ENCODE peak calls at places on chromosomes 2 and 18, in eight cellular contexts. V is fibroblast of the conjunctiva; S is stimulated activated CD8-positive, alpha-beta memory T cell treated with anti-CD3 and anti-CD28 coated beads, Interleukin-7, amount 100 ng/mL, for 1 hour; K is activated CD8-positive, alpha-beta memory T cell treated with anti-CD3 and anti-CD28 coated beads, Interleukin-2, amount 50 U/mL, for 4 hours; N is cardiac septum; I is mammary epithelial cell; H is activated naive CD4-positive, alpha-beta T cell treated with anti-CD3 and anti-CD28 coated beads, Interleukin-2, amount 10 ng/mL, durations not matched to agents 7 days and 5 days; X is heart left ventricle. T is an unnamed sample.

GRCh38 chr2:73896362-73897239 is 3.8 kb downstream of the ACTG2 start:
- DNase-seq in S (no peak), K (peak; percentile 37), I (no peak), X (no peak), V (peak; percentile 68), N (no peak), H (peak; percentile 66), T (peak; percentile 57)

GRCh38 chr2:192298664-192299063 is 103.9 kb upstream of the TMEFF2 start:
- DNase-seq in K (no peak), X (no peak), V (no peak), H (no peak), N (no peak), S (no peak), I (no peak), T (no peak)

GRCh38 chr2:96916156-96917007 is 46.5 kb upstream of the SEMA4C start:
- DNase-seq in N (no peak), K (no peak), X (peak; percentile 23), I (no peak), V (no peak), S (no peak), H (no peak), T (no peak)

GRCh38 chr2:216574046-216574445 is 59.2 kb upstream of the IGFBP2 start:
- DNase-seq in V (peak; percentile 52), I (no peak), N (no peak), K (no peak), S (no peak), H (no peak), X (no peak), T (no peak)

GRCh38 chr2:36361396-36361795 is 5.8 kb downstream of the CRIM1 start:
- DNase-seq in S (no peak), X (no peak), V (no peak), K (no peak), N (no peak), I (no peak), H (no peak), T (no peak)

GRCh38 chr2:215361876-215362561 is 50.2 kb downstream of the ATIC start:
- DNase-seq in S (no peak), X (no peak), V (no peak), H (no peak), K (no peak), N (no peak), I (no peak), T (no peak)

GRCh38 chr18:51077217-51077616 is 47.2 kb downstream of the SMAD4 start:
- DNase-seq in V (no peak), X (no peak), K (no peak), I (peak; percentile 34), H (no peak), N (no peak), S (no peak), T (no peak)

GRCh38 chr18:73980289-73980979 is 167.2 kb downstream of the FBXO15 start:
- DNase-seq in H (no peak), N (no peak), S (no peak), K (no peak), I (peak; percentile 23), X (no peak), V (no peak), T (no peak)

GRCh38 chr18:79870369-79871025 is 72.8 kb downstream of the KCNG2 start:
- DNase-seq in N (peak; percentile 44), S (no peak), V (no peak), K (no peak), I (no peak), H (no peak), X (no peak), T (no peak)

GRCh38 chr2:219644801-219645480 is 17.5 kb downstream of the SLC4A3 start:
- DNase-seq in H (no peak), S (no peak), I (no peak), V (no peak), K (no peak), N (peak; percentile 73), X (peak; percentile 88), T (no peak)

GRCh38 chr18:28960146-28960545 is 783.2 kb upstream of the CDH2 start:
- DNase-seq in H (no peak), S (no peak), N (no peak), I (peak; percentile 28), X (no peak), K (no peak), V (no peak), T (no peak)

GRCh38 chr2:238315031-238315595 is 5.2 kb upstream of the TRAF3IP1 start:
- DNase-seq in X (no peak), H (no peak), I (no peak), S (no peak), V (no peak), N (no peak), K (no peak), T (no peak)

GRCh38 chr2:239297142-239298125 is 103.4 kb downstream of the HDAC4 start:
- DNase-seq in N (peak; percentile 49), X (peak; percentile 25), V (no peak), I (no peak), H (peak; percentile 60), S (no peak), K (no peak), T (no peak)

GRCh38 chr2:38734299-38735058 is 16.7 kb downstream of the SRSF7 start:
- DNase-seq in V (no peak), S (no peak), I (no peak), X (no peak), N (no peak), K (no peak), H (peak; percentile 13), T (no peak)

GRCh38 chr2:237497009-237497819 is 10.2 kb downstream of the MLPH start:
- DNase-seq in V (no peak), K (no peak), H (no peak), N (peak; percentile 29), X (no peak), S (no peak), I (no peak), T (no peak)

GRCh38 chr2:85710687-85711577 is 16.8 kb downstream of the GNLY start:
- DNase-seq in N (peak; percentile 83), H (no peak), V (no peak), S (no peak), K (no peak), X (peak; percentile 82), I (no peak), T (no peak)

GRCh38 chr2:149743842-149744468 is 156.4 kb upstream of the MMADHC start:
- DNase-seq in X (no peak), H (no peak), V (peak; percentile 64), N (no peak), I (peak; percentile 80), S (no peak), K (no peak), T (no peak)

GRCh38 chr2:176409671-176410070 is 140.4 kb downstream of the MTX2 start:
- DNase-seq in S (no peak), N (no peak), X (no peak), K (no peak), I (no peak), V (no peak), H (no peak), T (no peak)

GRCh38 chr2:66103581-66103980 is 331.3 kb upstream of the MEIS1 start:
- DNase-seq in S (no peak), H (no peak), X (no peak), V (no peak), I (no peak), N (no peak), K (no peak), T (no peak)

GRCh38 chr2:143900006-143900405 is 619.9 kb downstream of the ZEB2 start:
- DNase-seq in K (no peak), X (no peak), I (no peak), V (no peak), N (no peak), H (no peak), S (no peak), T (no peak)

GRCh38 chr2:126731353-126731752 is 75.4 kb downstream of the GYPC start:
- DNase-seq in V (no peak), X (no peak), S (no peak), N (no peak), K (no peak), H (no peak), I (no peak), T (no peak)

GRCh38 chr2:164792316-164793127 is 49.1 kb downstream of the COBLL1 start:
- DNase-seq in V (no peak), N (no peak), K (no peak), X (no peak), H (no peak), S (no peak), I (no peak), T (no peak)

GRCh38 chr2:105618351-105618659 is 126.4 kb upstream of the NCK2 start:
- DNase-seq in X (no peak), S (no peak), H (no peak), K (no peak), N (no peak), I (no peak), V (no peak), T (no peak)

GRCh38 chr2:202643012-202643858 is 8.5 kb downstream of the FAM117B start:
- DNase-seq in K (no peak), V (no peak), X (no peak), I (no peak), H (peak; percentile 34), S (no peak), N (no peak), T (no peak)

GRCh38 chr2:5070257-5070656 is 621.9 kb upstream of the SOX11 start:
- DNase-seq in S (no peak), H (no peak), N (no peak), K (no peak), I (peak; percentile 24), X (no peak), V (no peak), T (no peak)

T was measured in activated CD4-positive, alpha-beta memory T cell treated with anti-CD3 and anti-CD28 coated beads, Interleukin-2, amount 10 ng/mL, durations not matched to agents 7 days and 5 days.